ENCODE peak calls at places on chromosome 2, in five cellular contexts. W is substantia nigra, E is EL, Y is astrocyte, D is left ventricle myocardium inferior. P is an unnamed sample.

GRCh38 chr2:23351388-23352141 is 33.4 kb upstream of the KLHL29 start:
- DNase-seq in Y (peak; percentile 59), W (peak; percentile 70), D (peak; percentile 84), E (peak; percentile 83), P (peak; percentile 91)

GRCh38 chr2:45169339-45170190 is 160.3 kb upstream of the SIX2 start:
- DNase-seq in E (peak; percentile 30), W (no peak), Y (no peak), D (no peak), P (peak; percentile 40)

GRCh38 chr2:64838817-64839216 is 150.4 kb upstream of the SLC1A4 start:
- DNase-seq in W (no peak), D (no peak), Y (peak; percentile 93), E (peak; percentile 97), P (no peak)

GRCh38 chr2:145007673-145008263 is 487.8 kb upstream of the ZEB2 start:
- DNase-seq in W (no peak), D (no peak), E (peak; percentile 75), Y (peak; percentile 75), P (no peak)

GRCh38 chr2:238684362-238685326 is 163.2 kb upstream of the TWIST2 start:
- DNase-seq in D (no peak), Y (peak; percentile 99), W (no peak), E (peak; percentile 95), P (no peak)

GRCh38 chr2:109218087-109218791 is 89.2 kb downstream of the SH3RF3 start:
- DNase-seq in E (no peak), D (no peak), Y (peak; percentile 73), W (no peak), P (no peak)

GRCh38 chr2:76867854-76868253 is 654.3 kb downstream of the LRRTM4 start:
- DNase-seq in D (no peak), Y (peak; percentile 39), E (no peak), W (no peak), P (peak; percentile 13)

GRCh38 chr2:181915096-181915495 is 23.6 kb downstream of the ITPRID2 start:
- DNase-seq in W (no peak), Y (no peak), D (no peak), E (no peak), P (no peak)

GRCh38 chr2:60118061-60118460 is 435.4 kb downstream of the BCL11A start:
- DNase-seq in D (no peak), E (no peak), Y (no peak), W (no peak), P (no peak)

GRCh38 chr2:190802133-190802532 is 78.5 kb upstream of the GLS start:
- DNase-seq in W (no peak), E (no peak), Y (no peak), D (no peak), P (no peak)

GRCh38 chr2:11169333-11169732 is 14.1 kb downstream of the SLC66A3 start:
- DNase-seq in Y (peak; percentile 4), E (no peak), D (no peak), W (no peak), P (peak; percentile 76)

GRCh38 chr2:113966832-113967231 is 76.9 kb downstream of the ACTR3 start:
- DNase-seq in W (no peak), E (no peak), Y (peak; percentile 16), D (no peak), P (no peak)

GRCh38 chr2:134897932-134898331 is 20.7 kb upstream of the CCNT2 start:
- DNase-seq in E (no peak), W (no peak), D (no peak), Y (no peak), P (no peak)

GRCh38 chr2:144524190-144524957 is 4.5 kb upstream of the ZEB2 start:
- DNase-seq in W (peak; percentile 69), D (peak; percentile 73), E (peak; percentile 52), Y (no peak), P (no peak)

GRCh38 chr2:54454922-54455583 is 1.1 kb upstream of the SPTBN1 start:
- DNase-seq in W (peak; percentile 53), D (no peak), E (no peak), Y (no peak), P (peak; percentile 43)

GRCh38 chr2:242024751-242025355 is 155.3 kb downstream of the RTP5 start:
- DNase-seq in Y (no peak), E (no peak), D (no peak), W (no peak), P (no peak)

GRCh38 chr2:15584767-15585469 is 6.8 kb upstream of the DDX1 start:
- DNase-seq in E (peak; percentile 8), W (no peak), Y (peak; percentile 2), D (no peak), P (no peak)

GRCh38 chr2:82260521-82260920 is 1956.0 kb upstream of the LRRTM1 start:
- DNase-seq in E (no peak), W (no peak), D (no peak), Y (no peak), P (peak; percentile 25)

GRCh38 chr2:134402385-134402784 is 148.5 kb downstream of the MGAT5 start:
- DNase-seq in D (no peak), E (peak; percentile 33), Y (peak; percentile 26), W (no peak), P (no peak)

GRCh38 chr2:174836345-174836999 is 72.2 kb upstream of the CHRNA1 start:
- DNase-seq in W (no peak), E (peak; percentile 97), Y (peak; percentile 95), D (no peak), P (no peak)

GRCh38 chr2:235675678-235676535 is 182.1 kb downstream of the AGAP1 start:
- DNase-seq in E (peak; percentile 23), W (no peak), D (no peak), Y (peak; percentile 41), P (no peak)

GRCh38 chr2:70115646-70116442 is 28.6 kb downstream of the PCBP1 start:
- DNase-seq in Y (no peak), W (peak; percentile 21), E (no peak), D (peak; percentile 35), P (peak; percentile 28)

GRCh38 chr2:200252661-200253067 is 53.8 kb upstream of the SPATS2L start:
- DNase-seq in Y (peak; percentile 61), D (no peak), W (no peak), E (peak; percentile 67), P (peak; percentile 79)

GRCh38 chr2:223093436-223093839 is 41.4 kb downstream of the KCNE4 start:
- DNase-seq in E (peak; percentile 72), Y (peak; percentile 89), W (no peak), D (peak; percentile 70), P (peak; percentile 85)

GRCh38 chr2:238080518-238080917 is 19.6 kb upstream of the ESPNL start:
- DNase-seq in D (no peak), E (no peak), W (no peak), Y (no peak), P (peak; percentile 10)

GRCh38 chr2:69947078-69947801 is 14.2 kb downstream of the ASPRV1 start:
- DNase-seq in W (no peak), Y (no peak), E (no peak), D (no peak), P (no peak)

P was measured in pancreas.